ENCODE peak calls at places on chromosomes 7 and 10, in ten cellular contexts. J is GM23338, G is PC-3, K is upper lobe of left lung, W is psoas muscle, L is neural progenitor cell, S is body of pancreas, T is cardiac fibroblast, B is A673, Z is heart right ventricle. M is an unnamed sample.

GRCh38 chr7:138756591-138757222 is 41.1 kb upstream of the TMEM213 start:
- DNase-seq in Z (no peak), B (no peak), K (no peak), L (no peak), J (no peak), G (peak), W (no peak), S (no peak), T (no peak), M (no peak)

GRCh38 chr7:24767878-24768569 is 10.8 kb upstream of the GSDME start:
- DNase-seq in W (no peak), S (no peak), K (no peak), L (no peak), J (peak), T (no peak), B (no peak), G (no peak), Z (no peak), M (no peak)

GRCh38 chr10:32237644-32238345 is 109.2 kb downstream of the EPC1 start:
- DNase-seq in Z (no peak), L (no peak), K (no peak), T (peak), W (no peak), S (no peak), J (no peak), G (peak), B (no peak), M (peak)

GRCh38 chr10:42738669-42739068 is 43.9 kb upstream of the BMS1 start:
- DNase-seq in W (no peak), B (no peak), J (no peak), T (no peak), S (no peak), Z (no peak), G (no peak), K (no peak), L (no peak), M (no peak)

GRCh38 chr7:51314041-51314440 is 2.6 kb downstream of the COBL start:
- DNase-seq in B (no peak), T (no peak), G (peak), W (no peak), K (no peak), S (no peak), L (no peak), Z (no peak), J (no peak), M (no peak)

GRCh38 chr7:70598976-70599375 is 533.0 kb upstream of the GALNT17 start:
- DNase-seq in Z (no peak), L (no peak), J (no peak), T (peak), K (peak), B (no peak), G (no peak), S (peak), W (no peak), M (peak)

GRCh38 chr7:112940314-112940732 is 146.3 kb downstream of the GPR85 start:
- DNase-seq in G (no peak), K (no peak), B (no peak), T (no peak), Z (no peak), S (no peak), L (no peak), J (peak), W (no peak), M (no peak)

GRCh38 chr10:73647211-73647874 is 6.1 kb upstream of the MYOZ1 start:
- DNase-seq in T (peak), L (peak), Z (peak), B (peak), S (peak), K (peak), W (peak), J (peak), G (no peak), M (peak)

GRCh38 chr7:46414946-46415345 is 493.9 kb upstream of the IGFBP3 start:
- DNase-seq in G (no peak), B (no peak), Z (no peak), S (no peak), L (no peak), K (no peak), J (no peak), W (no peak), T (peak), M (peak)

GRCh38 chr7:15042285-15042684 is 139.7 kb upstream of the DGKB start:
- DNase-seq in K (no peak), W (no peak), B (no peak), S (no peak), T (no peak), J (no peak), Z (no peak), G (no peak), L (no peak), M (no peak)

GRCh38 chr10:88991161-88991899 is 732 bp downstream of the FAS start:
- DNase-seq in W (peak), S (peak), B (peak), K (peak), G (peak), L (peak), J (peak), T (peak), Z (peak), M (peak)

GRCh38 chr10:34305189-34305588 is 509.9 kb downstream of the PARD3 start:
- DNase-seq in G (peak), K (peak), T (no peak), B (no peak), Z (no peak), S (no peak), L (peak), J (peak), W (no peak), M (no peak)

GRCh38 chr7:90706067-90706716 is 110.1 kb downstream of the CDK14 start:
- DNase-seq in T (no peak), S (no peak), B (peak), W (no peak), L (no peak), Z (no peak), K (no peak), J (no peak), G (no peak), M (peak)

GRCh38 chr10:52993109-52993508 is 220.5 kb upstream of the MBL2 start:
- DNase-seq in Z (no peak), W (no peak), J (no peak), T (no peak), G (no peak), S (no peak), B (no peak), K (no peak), L (no peak), M (no peak)

GRCh38 chr10:30719832-30720231 is 90.3 kb upstream of the LYZL2 start:
- DNase-seq in G (no peak), J (no peak), K (no peak), S (no peak), T (no peak), L (no peak), Z (no peak), B (no peak), W (no peak), M (no peak)

GRCh38 chr7:114370177-114370576 is 44.4 kb upstream of the FOXP2 start:
- DNase-seq in G (no peak), S (no peak), K (no peak), J (no peak), W (no peak), T (no peak), Z (no peak), L (no peak), B (no peak), M (no peak)

GRCh38 chr10:13268841-13269240 is 31.0 kb downstream of the PHYH start:
- DNase-seq in S (no peak), Z (no peak), G (no peak), L (peak), W (no peak), T (no peak), K (no peak), B (no peak), J (peak), M (no peak)

GRCh38 chr7:111172573-111172972 is 81.6 kb downstream of the LRRN3 start:
- DNase-seq in L (no peak), B (no peak), W (no peak), S (no peak), J (no peak), T (no peak), Z (no peak), G (no peak), K (no peak), M (no peak)

GRCh38 chr7:220151-220841 is 27.9 kb downstream of the FAM20C start:
- DNase-seq in S (no peak), W (no peak), J (peak), G (no peak), L (peak), T (no peak), Z (no peak), K (no peak), B (no peak), M (no peak)

DNA sequence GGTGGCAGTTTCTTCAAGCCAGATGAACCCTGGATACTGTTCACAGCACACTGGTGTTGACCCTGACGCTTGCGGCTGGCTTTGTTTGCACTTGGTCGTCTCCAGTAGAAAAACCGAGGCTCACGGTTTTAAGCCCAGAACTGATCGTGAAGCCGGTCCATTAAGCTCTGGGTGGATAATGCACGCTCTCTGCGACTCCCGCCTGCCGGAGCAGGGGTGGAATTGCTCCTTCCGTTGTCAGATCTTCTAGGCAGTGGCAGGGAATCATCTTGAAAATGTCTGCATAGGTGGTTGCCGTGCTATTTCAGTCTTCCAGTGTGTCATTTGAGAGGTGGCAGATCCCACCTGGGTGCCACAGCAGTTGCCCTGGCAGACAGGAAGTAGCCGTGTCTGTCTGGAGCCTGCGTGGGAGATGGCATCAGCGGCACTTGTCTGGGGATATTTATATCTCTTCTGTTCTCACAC is 35.9 kb upstream of the AP5Z1 start:
- DNase-seq in J (no peak), L (peak), G (no peak), Z (peak), B (peak), T (peak), S (peak), W (peak), K (peak), M (peak)
- TF ChIP-seq CTCF in J (no peak), L (no peak), G (no peak), Z (peak), B (peak), T (peak), S (peak), W (peak), K (peak), M (peak)

GRCh38 chr7:100825215-100825671 is 2.1 kb downstream of the EPHB4 start:
- DNase-seq in L (peak), S (no peak), Z (peak), B (no peak), G (peak), T (peak), K (peak), J (peak), W (no peak), M (no peak)
- H3K4me3 ChIP-seq in L (peak), S (no peak), Z (peak), B (peak), G (peak), T (peak), K (peak), J (peak), W (peak), M (peak)

GRCh38 chr7:44486693-44487092 is 3.8 kb downstream of the NUDCD3 start:
- DNase-seq in Z (no peak), S (peak), G (no peak), K (peak), B (no peak), T (peak), W (no peak), L (no peak), J (no peak), M (no peak)
- TF ChIP-seq CTCF in Z (no peak), S (peak), G (no peak), K (no peak), B (no peak), T (peak), W (peak), L (no peak), J (no peak), M (no peak)

DNA sequence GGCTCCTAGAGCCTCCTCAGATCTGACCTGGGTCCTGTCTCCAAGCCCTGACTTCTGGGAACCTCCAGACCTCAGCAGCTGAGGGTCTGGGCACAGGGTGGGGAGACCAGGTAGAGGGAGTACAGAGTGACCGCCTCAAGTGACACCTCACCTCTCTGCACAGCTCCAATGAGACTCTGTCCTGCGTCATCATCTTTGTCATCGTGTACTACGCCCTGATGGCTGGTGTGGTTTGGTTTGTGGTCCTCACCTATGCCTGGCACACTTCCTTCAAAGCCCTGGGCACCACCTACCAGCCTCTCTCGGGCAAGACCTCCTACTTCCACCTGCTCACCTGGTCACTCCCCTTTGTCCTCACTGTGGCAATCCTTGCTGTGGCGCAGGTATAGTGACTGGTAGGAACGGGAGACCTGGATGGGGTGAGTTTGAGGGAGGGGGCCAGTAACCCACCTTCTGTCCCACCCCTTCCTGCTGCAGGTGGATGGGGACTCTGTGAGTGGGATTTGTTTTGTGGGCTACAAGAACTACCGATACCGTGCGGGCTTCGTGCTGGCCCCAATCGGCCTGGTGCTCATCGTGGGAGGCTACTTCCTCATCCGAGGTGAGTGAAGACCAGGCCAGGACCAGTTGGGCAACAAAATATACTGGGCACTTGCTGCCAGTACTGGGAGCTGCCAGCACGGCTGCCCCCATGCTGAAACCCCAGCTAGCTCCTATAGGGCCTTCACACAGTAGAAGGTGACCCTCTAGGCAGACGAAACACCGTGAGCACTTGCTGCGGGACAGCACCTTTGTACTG is 17.8 kb downstream of the SMO start:
- DNase-seq in L (no peak), K (no peak), G (no peak), T (no peak), B (no peak), J (no peak), Z (no peak), W (no peak), S (no peak), M (no peak)
- H3K4me3 ChIP-seq in L (no peak), K (no peak), G (no peak), T (no peak), B (no peak), J (no peak), Z (no peak), W (no peak), S (no peak), M (no peak)

DNA sequence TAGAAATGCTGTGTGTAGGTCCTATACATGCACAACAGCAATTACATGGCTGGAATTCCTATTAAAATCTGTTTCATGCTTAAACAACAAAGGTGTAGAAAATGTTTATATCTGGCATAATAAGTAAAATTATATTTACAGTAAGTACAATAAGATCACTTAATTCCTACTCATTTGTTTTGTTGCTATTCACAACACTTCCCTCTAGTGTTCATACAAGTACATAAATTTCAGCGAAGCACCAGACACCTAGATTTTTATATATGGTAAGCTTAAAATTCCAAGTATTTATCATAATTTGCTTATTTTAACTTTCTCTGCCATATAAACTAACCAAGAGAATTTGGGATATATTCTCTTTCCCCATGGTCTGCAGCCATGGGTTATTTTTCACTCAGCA is 51.8 kb upstream of the ANK3 start:
- DNase-seq in S (no peak), T (no peak), L (no peak), B (no peak), Z (no peak), G (peak), J (no peak), W (no peak), K (no peak), M (no peak)
- TF ChIP-seq CTCF in S (no peak), T (peak), L (peak), B (peak), Z (peak), G (peak), J (no peak), W (no peak), K (no peak), M (peak)

M was measured in astrocyte of the spinal cord.